ENCODE peak calls at places on chromosomes 13 and 19, in four cellular contexts. One of them, this sample, is unnamed.
A peak's percentile ranks its signal among the peaks of the same experiment; 100 is the strongest.

GRCh38 chr19:2974342-2974932 is 2.9 kb upstream of the TLE6 start:
- DNase-seq in IMR-90: no peak
- DNase-seq in K562: peak; percentile 53
- DNase-seq in A549: no peak
- DNase-seq in this sample: no peak

GRCh38 chr19:56177564-56178243 is 1.9 kb downstream of the GALP start:
- DNase-seq in IMR-90: no peak
- DNase-seq in K562: no peak
- DNase-seq in A549: no peak
- DNase-seq in this sample: no peak

GRCh38 chr19:38417544-38418506 is 8.2 kb downstream of the RASGRP4 start:
- DNase-seq in IMR-90: no peak
- DNase-seq in K562: peak; percentile 91
- DNase-seq in A549: peak; percentile 92
- DNase-seq in this sample: no peak

GRCh38 chr19:32822916-32823746 is 46.4 kb downstream of the SLC7A9 start:
- DNase-seq in IMR-90: no peak
- DNase-seq in K562: no peak
- DNase-seq in A549: no peak
- DNase-seq in this sample: no peak

GRCh38 chr13:40668335-40668734 is 1.9 kb upstream of the FOXO1 start:
- DNase-seq in IMR-90: no peak
- DNase-seq in K562: peak; percentile 55
- DNase-seq in A549: peak; percentile 66
- DNase-seq in this sample: no peak

GRCh38 chr13:49058761-49059160 is 83.0 kb downstream of the FNDC3A start:
- DNase-seq in IMR-90: no peak
- DNase-seq in K562: no peak
- DNase-seq in A549: no peak
- DNase-seq in this sample: no peak

GRCh38 chr19:17718988-17719711 is at the start of gene MAP1S:
- DNase-seq in IMR-90: peak; percentile 25
- DNase-seq in K562: peak; percentile 87
- DNase-seq in A549: peak; percentile 54
- DNase-seq in this sample: no peak

GRCh38 chr13:24660023-24660806 is 20.0 kb upstream of the ATP12A start:
- DNase-seq in IMR-90: no peak
- DNase-seq in K562: no peak
- DNase-seq in A549: no peak
- DNase-seq in this sample: no peak

GRCh38 chr13:77345150-77345780 is 18.4 kb upstream of the MYCBP2 start:
- DNase-seq in IMR-90: no peak
- DNase-seq in K562: no peak
- DNase-seq in A549: no peak
- DNase-seq in this sample: no peak

GRCh38 chr19:616732-617526 is 16.4 kb downstream of the POLRMT start:
- DNase-seq in IMR-90: no peak
- DNase-seq in K562: no peak
- DNase-seq in A549: no peak
- DNase-seq in this sample: no peak

GRCh38 chr13:94825507-94825906 is 113.2 kb upstream of the SOX21 start:
- DNase-seq in IMR-90: no peak
- DNase-seq in K562: no peak
- DNase-seq in A549: no peak
- DNase-seq in this sample: no peak

GRCh38 chr19:42284641-42285341 is 15.7 kb downstream of the CIC start:
- DNase-seq in IMR-90: no peak
- DNase-seq in K562: no peak
- DNase-seq in A549: no peak
- DNase-seq in this sample: no peak

GRCh38 chr19:18894254-18895037 is 1.5 kb downstream of the CERS1 start:
- DNase-seq in IMR-90: peak; percentile 35
- DNase-seq in K562: peak; percentile 70
- DNase-seq in A549: peak; percentile 18
- DNase-seq in this sample: no peak

GRCh38 chr13:40149611-40150283 is 494.3 kb downstream of the COG6 start:
- DNase-seq in IMR-90: peak; percentile 53
- DNase-seq in K562: no peak
- DNase-seq in A549: peak; percentile 7
- DNase-seq in this sample: no peak

GRCh38 chr13:112714772-112715569 is 25.1 kb downstream of the ATP11A start:
- DNase-seq in IMR-90: no peak
- DNase-seq in K562: no peak
- DNase-seq in A549: no peak
- DNase-seq in this sample: no peak

GRCh38 chr13:59975807-59976445 is 187.8 kb downstream of the DIAPH3 start:
- DNase-seq in IMR-90: no peak
- DNase-seq in K562: no peak
- DNase-seq in A549: no peak
- DNase-seq in this sample: no peak

GRCh38 chr13:63435668-63436275 is 2020.1 kb upstream of the PCDH20 start:
- DNase-seq in IMR-90: peak; percentile 100
- DNase-seq in K562: no peak
- DNase-seq in A549: no peak
- DNase-seq in this sample: no peak

GRCh38 chr13:48501705-48502104 is 31.2 kb downstream of the RCBTB2 start:
- DNase-seq in IMR-90: peak; percentile 23
- DNase-seq in K562: no peak
- DNase-seq in A549: no peak
- DNase-seq in this sample: no peak

GRCh38 chr13:106464076-106464475 is 71.4 kb downstream of the EFNB2 start:
- DNase-seq in IMR-90: no peak
- DNase-seq in K562: no peak
- DNase-seq in A549: no peak
- DNase-seq in this sample: no peak

GRCh38 chr19:29668746-29669609 is 3.7 kb downstream of the PLEKHF1 start:
- DNase-seq in IMR-90: no peak
- DNase-seq in K562: no peak
- DNase-seq in A549: no peak
- DNase-seq in this sample: no peak

GRCh38 chr19:29665826-29666633 is 769 bp downstream of the PLEKHF1 start:
- DNase-seq in IMR-90: peak; percentile 66
- DNase-seq in K562: no peak
- DNase-seq in A549: no peak
- DNase-seq in this sample: no peak

GRCh38 chr19:29666634-29667389 is 1.6 kb downstream of the PLEKHF1 start:
- DNase-seq in IMR-90: peak; percentile 64
- DNase-seq in K562: no peak
- DNase-seq in A549: no peak
- DNase-seq in this sample: no peak

GRCh38 chr19:29667390-29667783 is 2.1 kb downstream of the PLEKHF1 start:
- DNase-seq in IMR-90: no peak
- DNase-seq in K562: no peak
- DNase-seq in A549: no peak
- DNase-seq in this sample: no peak

DNA sequence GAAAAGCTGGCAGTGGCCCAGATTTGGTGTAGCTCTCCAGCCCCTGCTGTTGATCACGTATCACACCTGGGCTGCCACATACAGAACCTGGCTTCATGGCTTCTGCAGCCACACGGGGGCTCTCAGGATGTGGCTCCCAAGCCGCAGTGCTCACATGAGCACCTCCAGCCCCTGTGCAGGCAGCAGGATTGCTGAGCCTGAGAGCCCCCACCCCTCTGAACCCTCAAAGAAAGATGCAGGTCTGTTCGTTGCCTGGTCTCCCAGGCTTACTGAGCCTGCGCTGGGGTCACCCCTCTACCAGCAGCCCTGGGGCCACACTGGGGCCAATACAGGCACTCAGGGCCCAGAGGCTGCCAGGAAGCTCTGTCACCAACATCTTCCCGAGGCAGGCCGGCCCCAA is 2.7 kb downstream of the PLEKHF1 start:
- DNase-seq in IMR-90: no peak
- DNase-seq in K562: no peak
- DNase-seq in A549: no peak
- DNase-seq in this sample: no peak
- TF ChIP-seq ELK1 in IMR-90: no peak
- TF ChIP-seq ELK1 in K562: no peak
- TF ChIP-seq ELK1 in A549: no peak
- TF ChIP-seq ELK1 in this sample: no peak

DNA sequence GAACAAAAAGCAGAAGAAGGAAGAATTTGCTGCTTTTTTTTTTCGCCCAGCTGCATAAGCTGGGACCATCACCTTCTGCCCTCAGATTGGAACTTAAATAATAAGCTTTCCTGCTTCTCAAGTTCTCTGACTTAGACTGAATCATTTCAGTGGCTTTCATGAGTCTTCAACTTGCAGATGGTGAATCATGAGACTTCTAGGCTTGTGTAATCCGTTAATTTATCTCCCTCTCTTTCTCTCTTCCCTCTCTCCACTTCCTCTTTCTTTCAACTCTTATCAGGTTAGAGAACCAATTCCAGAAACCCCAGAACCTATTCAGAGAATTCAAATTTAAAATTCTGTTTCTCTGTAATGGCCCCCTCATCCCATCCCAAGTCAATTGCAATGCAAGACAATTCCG is 1153.7 kb downstream of the PCDH9 start:
- DNase-seq in IMR-90: peak; percentile 84
- DNase-seq in K562: no peak
- DNase-seq in A549: no peak
- DNase-seq in this sample: no peak
- TF ChIP-seq ELK1 in IMR-90: no peak
- TF ChIP-seq ELK1 in K562: no peak
- TF ChIP-seq ELK1 in A549: no peak
- TF ChIP-seq ELK1 in this sample: no peak

GRCh38 chr13:57933606-57934005 is 302.1 kb downstream of the PCDH17 start:
- DNase-seq in IMR-90: no peak
- DNase-seq in K562: no peak
- DNase-seq in A549: no peak
- DNase-seq in this sample: no peak
- TF ChIP-seq ELK1 in IMR-90: no peak
- TF ChIP-seq ELK1 in K562: no peak
- TF ChIP-seq ELK1 in A549: no peak
- TF ChIP-seq ELK1 in this sample: no peak

GRCh38 chr13:50365300-50365682 is 350.0 kb downstream of the KCNRG start:
- DNase-seq in IMR-90: no peak
- DNase-seq in K562: no peak
- DNase-seq in A549: no peak
- DNase-seq in this sample: no peak
- TF ChIP-seq ELK1 in IMR-90: no peak
- TF ChIP-seq ELK1 in K562: no peak
- TF ChIP-seq ELK1 in A549: no peak
- TF ChIP-seq ELK1 in this sample: no peak

This sample was measured in GM12878.